ENCODE peak calls at places on chromosomes 1 and 21, in six cellular contexts. J is MM.1S; M is ascending aorta; H is left ventricle myocardium inferior; K is BJ; R is effector memory CD4-positive, alpha-beta T cell. D is an unnamed sample. For H3K27me3 and H3K36me3, the result is how much of the 10 kb centered on the place peaks cover.

GRCh38 chr1:211327341-211327921 is 798 bp downstream of the TRAF5 start:
- DNase-seq in H (no peak), K (no peak), J (peak), R (no peak), M (no peak), D (peak)

GRCh38 chr1:234778215-234779159 is 168.5 kb upstream of the IRF2BP2 start:
- DNase-seq in J (no peak), R (no peak), H (no peak), M (peak), K (no peak), D (no peak)

GRCh38 chr1:14929547-14930223 is 223.9 kb upstream of the TMEM51 start:
- DNase-seq in K (peak), M (no peak), J (no peak), H (no peak), R (no peak), D (no peak)

GRCh38 chr1:162327144-162327790 is 49.4 kb downstream of the SPATA46 start:
- DNase-seq in R (no peak), H (no peak), M (no peak), K (no peak), J (no peak), D (no peak)

GRCh38 chr1:58325797-58326196 is 220.7 kb downstream of the OMA1 start:
- DNase-seq in H (no peak), K (no peak), M (no peak), R (no peak), J (no peak), D (no peak)

GRCh38 chr1:174637487-174637886 is 189.7 kb downstream of the GPR52 start:
- DNase-seq in R (no peak), H (no peak), J (no peak), K (no peak), M (no peak), D (no peak)

GRCh38 chr1:19081218-19081893 is 124.9 kb upstream of the IFFO2 start:
- DNase-seq in J (no peak), R (no peak), K (no peak), M (no peak), H (no peak), D (no peak)

GRCh38 chr1:198491596-198491995 is 48.9 kb downstream of the ATP6V1G3 start:
- DNase-seq in K (no peak), H (no peak), J (no peak), M (no peak), R (no peak), D (no peak)

GRCh38 chr1:101605878-101606277 is 369.1 kb downstream of the S1PR1 start:
- DNase-seq in R (no peak), K (no peak), M (no peak), H (no peak), J (no peak), D (no peak)

GRCh38 chr1:83931658-83932253 is 67.2 kb downstream of the TTLL7 start:
- DNase-seq in R (no peak), J (peak), K (no peak), M (no peak), H (no peak), D (peak)

GRCh38 chr1:180674603-180675530 is 43.0 kb downstream of the XPR1 start:
- DNase-seq in M (no peak), J (no peak), K (no peak), R (no peak), H (no peak), D (no peak)

GRCh38 chr1:112937070-112937469 is 18.9 kb downstream of the SLC16A1 start:
- DNase-seq in H (no peak), M (no peak), J (no peak), K (no peak), R (no peak), D (no peak)

GRCh38 chr1:11188381-11188780 is 774 bp upstream of the ANGPTL7 start:
- DNase-seq in J (no peak), K (no peak), H (no peak), R (no peak), M (no peak), D (no peak)

GRCh38 chr1:44219301-44219626 is 6.0 kb downstream of the DMAP1 start:
- DNase-seq in R (no peak), K (no peak), M (no peak), H (no peak), J (no peak), D (no peak)

GRCh38 chr21:20004353-20004752 is 993.9 kb upstream of the NCAM2 start:
- DNase-seq in K (no peak), M (no peak), R (no peak), H (no peak), J (no peak), D (no peak)

GRCh38 chr1:10599194-10599861 is 124.6 kb downstream of the PEX14 start:
- DNase-seq in H (no peak), M (no peak), K (peak), R (no peak), J (no peak), D (no peak)

GRCh38 chr1:210301254-210301955 is 27.3 kb upstream of the HHAT start:
- DNase-seq in R (no peak), K (no peak), J (no peak), H (no peak), M (no peak), D (no peak)

GRCh38 chr1:79259390-79260336 is 253.1 kb upstream of the ADGRL4 start:
- DNase-seq in J (peak), M (no peak), R (no peak), K (peak), H (no peak), D (no peak)

GRCh38 chr1:186623547-186623946 is 56.7 kb downstream of the PTGS2 start:
- DNase-seq in M (no peak), K (no peak), H (no peak), R (no peak), J (no peak), D (no peak)

GRCh38 chr1:209929751-209930150 is 8.3 kb upstream of the SYT14 start:
- DNase-seq in M (no peak), J (no peak), R (no peak), K (no peak), H (no peak), D (no peak)

GRCh38 chr1:37951783-37952624 is 5.2 kb upstream of the INPP5B start:
- DNase-seq in H (no peak), R (no peak), M (peak), J (no peak), K (no peak), D (no peak)

GRCh38 chr1:81799939-81800740 is 594 bp upstream of the ADGRL2 start:
- DNase-seq in K (no peak), H (peak), J (peak), M (peak), R (no peak), D (no peak)

GRCh38 chr1:37999434-38000232 is 5.7 kb downstream of the FHL3 start:
- DNase-seq in M (peak), J (no peak), H (peak), R (no peak), K (no peak), D (no peak)

GRCh38 chr1:68103006-68103545 is 52.6 kb upstream of the DIRAS3 start:
- DNase-seq in M (no peak), H (no peak), J (no peak), R (no peak), K (no peak), D (no peak)

GRCh38 chr1:179025975-179026812 is 500 bp downstream of the FAM20B start:
- DNase-seq in K (no peak), H (peak), R (peak), M (peak), J (peak), D (peak)

GRCh38 chr1:241640867-241641542 is 836 bp upstream of the CHML start:
- DNase-seq in M (no peak), J (peak), K (no peak), R (no peak), H (no peak), D (no peak)

GRCh38 chr1:62286778-62287224 is 32.4 kb downstream of the KANK4 start:
- DNase-seq in H (no peak), K (no peak), J (no peak), M (no peak), R (no peak), D (no peak)

GRCh38 chr21:39951183-39952101 is 84.2 kb downstream of the PCP4 start:
- DNase-seq in R (no peak), K (no peak), M (no peak), J (no peak), H (no peak), D (no peak)

GRCh38 chr21:34881421-34881820 is 167.7 kb downstream of the RUNX1 start:
- DNase-seq in R (no peak), H (no peak), K (no peak), M (no peak), J (no peak), D (no peak)

GRCh38 chr1:100736324-100736723 is 16.8 kb downstream of the VCAM1 start:
- DNase-seq in J (no peak), H (no peak), K (no peak), M (no peak), R (no peak), D (no peak)

GRCh38 chr21:27298465-27298864 is 331.6 kb upstream of the ADAMTS5 start:
- DNase-seq in M (no peak), R (no peak), J (no peak), H (no peak), K (no peak), D (no peak)

GRCh38 chr1:107530543-107530942 is 389.7 kb downstream of the NTNG1 start:
- DNase-seq in H (no peak), M (no peak), K (peak), J (no peak), R (no peak), D (no peak)

GRCh38 chr1:204936765-204937164 is 66.1 kb downstream of the NFASC start:
- DNase-seq in R (no peak), M (no peak), H (no peak), K (no peak), J (no peak), D (no peak)

GRCh38 chr1:240244968-240245628 is 153.4 kb downstream of the FMN2 start:
- DNase-seq in R (no peak), M (no peak), J (no peak), K (peak), H (no peak), D (no peak)

GRCh38 chr1:84742653-84743052 is 52.4 kb upstream of the SSX2IP start:
- DNase-seq in K (no peak), M (no peak), H (no peak), J (no peak), R (no peak), D (no peak)

GRCh38 chr1:175885247-175885646 is 141.9 kb upstream of the TNR start:
- DNase-seq in R (no peak), H (no peak), J (no peak), K (peak), M (no peak), D (no peak)

GRCh38 chr1:160522136-160522535 is 919 bp downstream of the SLAMF6 start:
- DNase-seq in K (no peak), R (no peak), H (no peak), M (no peak), J (no peak), D (no peak)
- H3K4me3 ChIP-seq in K (no peak), R (peak), H (no peak), M (no peak), J (peak), D (peak)

GRCh38 chr21:31352841-31353240 is 8.8 kb upstream of the TIAM1 start:
- DNase-seq in R (no peak), M (no peak), J (no peak), H (no peak), K (no peak), D (no peak)
- H3K27me3 ChIP-seq in R (under half), M (under half), J (under half), H (under half), K (under half), D (under half)

DNA sequence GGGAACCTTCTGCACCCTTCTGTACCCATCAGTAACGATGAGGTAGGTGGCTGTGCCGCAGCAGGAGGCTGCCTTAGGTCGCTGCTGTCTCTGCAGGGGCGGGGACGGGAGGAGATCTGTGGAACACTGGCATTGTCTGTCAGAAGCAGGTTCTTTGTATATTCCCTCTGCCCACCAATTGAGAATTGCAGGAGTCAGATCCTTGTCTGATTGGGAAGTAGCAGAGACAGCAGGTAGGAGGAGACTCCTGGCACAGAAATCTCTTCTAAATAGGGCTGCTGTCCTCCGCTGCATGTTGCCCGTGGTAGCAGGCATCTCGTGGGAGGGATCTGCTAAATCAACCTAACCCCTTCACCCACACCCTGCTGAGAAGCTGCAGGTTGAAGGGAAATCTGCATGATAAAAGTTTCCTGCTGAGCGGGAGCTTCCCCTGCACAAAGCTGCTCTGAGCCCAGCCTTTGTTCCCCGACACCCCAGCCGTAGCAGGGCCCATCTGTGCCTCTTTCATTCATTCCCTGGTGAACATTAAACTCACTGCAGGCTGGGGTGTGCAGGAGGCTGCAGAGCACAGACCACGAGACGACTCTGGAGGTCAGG is 15.9 kb downstream of the SARS1 start:
- DNase-seq in K (no peak), J (no peak), M (no peak), H (no peak), R (no peak), D (no peak)
- H3K36me3 ChIP-seq in K (under half), J (under half), M (half or more), H (half or more), R (half or more), D (under half)

GRCh38 chr1:223845810-223846667 is at the start of gene TP53BP2:
- DNase-seq in J (peak), H (peak), R (peak), K (no peak), M (peak), D (peak)
- H3K4me3 ChIP-seq in J (peak), H (peak), R (peak), K (peak), M (peak), D (peak)

D was measured in CD8-positive, alpha-beta memory T cell.